ENCODE peak calls at places on chromosomes 4 and X, in six cellular contexts. One of them, this sample, is unnamed.

GRCh38 chr4:103934178-103934789 is 214.5 kb upstream of the TACR3 start:
- DNase-seq in neural progenitor cell: peak; percentile 72
- DNase-seq in PC-3: peak; percentile 65
- DNase-seq in astrocyte: peak; percentile 11
- DNase-seq in fibroblast of lung: peak; percentile 55
- DNase-seq in PC-9: no peak
- DNase-seq in this sample: peak; percentile 62

GRCh38 chr4:110669663-110670062 is 46.8 kb upstream of the PITX2 start:
- DNase-seq in neural progenitor cell: no peak
- DNase-seq in PC-3: peak; percentile 45
- DNase-seq in astrocyte: no peak
- DNase-seq in fibroblast of lung: no peak
- DNase-seq in PC-9: no peak
- DNase-seq in this sample: no peak

GRCh38 chrX:140501321-140501720 is 3.5 kb downstream of the SOX3 start:
- DNase-seq in neural progenitor cell: peak; percentile 59
- DNase-seq in PC-3: no peak
- DNase-seq in astrocyte: no peak
- DNase-seq in fibroblast of lung: no peak
- DNase-seq in PC-9: no peak
- DNase-seq in this sample: no peak

GRCh38 chr4:10622728-10623127 is 61.8 kb downstream of the CLNK start:
- DNase-seq in neural progenitor cell: no peak
- DNase-seq in PC-3: no peak
- DNase-seq in astrocyte: no peak
- DNase-seq in fibroblast of lung: peak; percentile 29
- DNase-seq in PC-9: no peak
- DNase-seq in this sample: no peak

GRCh38 chrX:72475338-72475737 is 97.3 kb downstream of the HDAC8 start:
- DNase-seq in neural progenitor cell: no peak
- DNase-seq in PC-3: peak; percentile 35
- DNase-seq in astrocyte: no peak
- DNase-seq in fibroblast of lung: no peak
- DNase-seq in PC-9: peak; percentile 1
- DNase-seq in this sample: no peak

GRCh38 chr4:7003176-7003878 is 39.8 kb upstream of the TADA2B start:
- DNase-seq in neural progenitor cell: no peak
- DNase-seq in PC-3: no peak
- DNase-seq in astrocyte: no peak
- DNase-seq in fibroblast of lung: no peak
- DNase-seq in PC-9: no peak
- DNase-seq in this sample: no peak

GRCh38 chr4:87977521-87978278 is 2.2 kb downstream of the SPP1 start:
- DNase-seq in neural progenitor cell: no peak
- DNase-seq in PC-3: no peak
- DNase-seq in astrocyte: no peak
- DNase-seq in fibroblast of lung: no peak
- DNase-seq in PC-9: no peak
- DNase-seq in this sample: no peak

GRCh38 chr4:32440391-32440790 is 1720.2 kb downstream of the PCDH7 start:
- DNase-seq in neural progenitor cell: no peak
- DNase-seq in PC-3: no peak
- DNase-seq in astrocyte: no peak
- DNase-seq in fibroblast of lung: peak; percentile 3
- DNase-seq in PC-9: no peak
- DNase-seq in this sample: no peak

GRCh38 chrX:54808109-54808604 is 612 bp downstream of the MAGED2 start:
- DNase-seq in neural progenitor cell: peak; percentile 88
- DNase-seq in PC-3: no peak
- DNase-seq in astrocyte: peak; percentile 22
- DNase-seq in fibroblast of lung: no peak
- DNase-seq in PC-9: no peak
- DNase-seq in this sample: peak; percentile 63

GRCh38 chrX:54807524-54808108 is at the start of gene MAGED2:
- DNase-seq in neural progenitor cell: peak; percentile 56
- DNase-seq in PC-3: peak; percentile 8
- DNase-seq in astrocyte: no peak
- DNase-seq in fibroblast of lung: peak; percentile 39
- DNase-seq in PC-9: peak; percentile 7
- DNase-seq in this sample: peak; percentile 53

GRCh38 chr4:82372874-82373815 is 646 bp downstream of the HNRNPD start:
- DNase-seq in neural progenitor cell: peak; percentile 67
- DNase-seq in PC-3: peak; percentile 69
- DNase-seq in astrocyte: peak; percentile 50
- DNase-seq in fibroblast of lung: peak; percentile 48
- DNase-seq in PC-9: peak; percentile 66
- DNase-seq in this sample: peak; percentile 79

GRCh38 chr4:81504685-81505598 is 33.2 kb upstream of the RASGEF1B start:
- DNase-seq in neural progenitor cell: no peak
- DNase-seq in PC-3: no peak
- DNase-seq in astrocyte: no peak
- DNase-seq in fibroblast of lung: peak; percentile 13
- DNase-seq in PC-9: no peak
- DNase-seq in this sample: no peak

GRCh38 chr4:53563824-53564223 is 27.5 kb downstream of the LNX1 start:
- DNase-seq in neural progenitor cell: no peak
- DNase-seq in PC-3: peak; percentile 72
- DNase-seq in astrocyte: peak; percentile 97
- DNase-seq in fibroblast of lung: peak; percentile 44
- DNase-seq in PC-9: no peak
- DNase-seq in this sample: no peak

GRCh38 chrX:120468071-120468470 is 1.0 kb downstream of the LAMP2 start:
- DNase-seq in neural progenitor cell: no peak
- DNase-seq in PC-3: no peak
- DNase-seq in astrocyte: no peak
- DNase-seq in fibroblast of lung: no peak
- DNase-seq in PC-9: no peak
- DNase-seq in this sample: no peak

GRCh38 chr4:144591401-144591800 is 54.6 kb upstream of the HHIP start:
- DNase-seq in neural progenitor cell: no peak
- DNase-seq in PC-3: peak; percentile 74
- DNase-seq in astrocyte: peak; percentile 75
- DNase-seq in fibroblast of lung: peak; percentile 95
- DNase-seq in PC-9: peak; percentile 48
- DNase-seq in this sample: peak; percentile 83

GRCh38 chr4:169117591-169118081 is 107.6 kb upstream of the CBR4 start:
- DNase-seq in neural progenitor cell: no peak
- DNase-seq in PC-3: no peak
- DNase-seq in astrocyte: peak; percentile 83
- DNase-seq in fibroblast of lung: peak; percentile 87
- DNase-seq in PC-9: no peak
- DNase-seq in this sample: no peak

GRCh38 chrX:41858161-41858775 is 65.1 kb downstream of the CASK start:
- DNase-seq in neural progenitor cell: peak; percentile 5
- DNase-seq in PC-3: no peak
- DNase-seq in astrocyte: no peak
- DNase-seq in fibroblast of lung: no peak
- DNase-seq in PC-9: no peak
- DNase-seq in this sample: no peak

GRCh38 chr4:68984947-68985346 is 33.3 kb upstream of the UGT2A3 start:
- DNase-seq in neural progenitor cell: no peak
- DNase-seq in PC-3: no peak
- DNase-seq in astrocyte: no peak
- DNase-seq in fibroblast of lung: no peak
- DNase-seq in PC-9: no peak
- DNase-seq in this sample: no peak

GRCh38 chr4:70992354-70992753 is 1.1 kb upstream of the DCK start:
- DNase-seq in neural progenitor cell: peak; percentile 45
- DNase-seq in PC-3: peak; percentile 27
- DNase-seq in astrocyte: no peak
- DNase-seq in fibroblast of lung: no peak
- DNase-seq in PC-9: no peak
- DNase-seq in this sample: no peak

GRCh38 chr4:5114911-5115310 is 63.6 kb downstream of the STK32B start:
- DNase-seq in neural progenitor cell: no peak
- DNase-seq in PC-3: no peak
- DNase-seq in astrocyte: peak; percentile 14
- DNase-seq in fibroblast of lung: no peak
- DNase-seq in PC-9: no peak
- DNase-seq in this sample: no peak

GRCh38 chrX:68808686-68809357 is 20.0 kb upstream of the EFNB1 start:
- DNase-seq in neural progenitor cell: peak; percentile 21
- DNase-seq in PC-3: peak; percentile 11
- DNase-seq in astrocyte: no peak
- DNase-seq in fibroblast of lung: no peak
- DNase-seq in PC-9: no peak
- DNase-seq in this sample: no peak

GRCh38 chrX:110276778-110277177 is 41.1 kb downstream of the AMMECR1 start:
- DNase-seq in neural progenitor cell: no peak
- DNase-seq in PC-3: no peak
- DNase-seq in astrocyte: no peak
- DNase-seq in fibroblast of lung: no peak
- DNase-seq in PC-9: no peak
- DNase-seq in this sample: no peak

GRCh38 chr4:153428816-153429592 is 37.2 kb upstream of the TMEM131L start:
- DNase-seq in neural progenitor cell: no peak
- DNase-seq in PC-3: no peak
- DNase-seq in astrocyte: no peak
- DNase-seq in fibroblast of lung: no peak
- DNase-seq in PC-9: no peak
- DNase-seq in this sample: no peak

GRCh38 chr4:145195167-145195952 is 15.0 kb upstream of the OTUD4 start:
- DNase-seq in neural progenitor cell: no peak
- DNase-seq in PC-3: peak; percentile 82
- DNase-seq in astrocyte: no peak
- DNase-seq in fibroblast of lung: no peak
- DNase-seq in PC-9: peak; percentile 46
- DNase-seq in this sample: no peak

DNA sequence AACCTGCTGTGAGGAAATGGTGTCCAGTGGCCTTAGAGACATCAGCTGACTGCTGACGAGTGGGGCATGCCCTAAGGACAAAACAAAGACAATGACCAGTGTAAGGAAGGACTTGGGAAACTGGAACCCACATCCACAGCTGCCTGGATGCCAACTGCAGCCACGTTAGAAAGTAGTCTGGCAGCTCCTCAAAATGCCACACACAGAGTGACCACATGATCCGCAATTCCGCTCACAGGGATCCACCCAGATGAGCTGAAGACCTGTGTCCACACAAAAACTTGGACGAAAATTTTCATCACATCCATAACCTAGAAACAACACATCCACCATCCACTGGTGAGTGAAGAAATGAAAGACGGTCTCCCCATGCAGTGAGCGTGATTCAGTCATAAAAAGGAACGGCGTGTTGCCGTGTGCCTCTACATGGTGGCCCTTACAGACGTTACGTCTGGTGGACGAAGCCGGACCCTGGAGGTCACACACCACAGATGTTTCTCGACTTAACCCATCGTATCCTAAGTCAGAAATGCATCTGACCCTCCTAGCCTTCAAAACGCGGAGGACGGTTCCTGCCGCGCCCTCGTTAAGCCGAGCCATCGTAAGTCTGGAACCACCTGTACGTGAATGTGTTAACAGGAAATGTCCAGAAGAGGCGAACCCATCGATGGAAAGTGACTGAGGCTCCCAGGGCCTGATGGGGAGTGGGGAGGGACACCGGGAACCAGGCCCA is 40.6 kb upstream of the MXD4 start:
- DNase-seq in neural progenitor cell: no peak
- DNase-seq in PC-3: no peak
- DNase-seq in astrocyte: no peak
- DNase-seq in fibroblast of lung: peak; percentile 26
- DNase-seq in PC-9: no peak
- DNase-seq in this sample: no peak
- H3K27ac ChIP-seq in neural progenitor cell: no peak overlapping the region
- H3K27ac ChIP-seq in PC-3: no peak overlapping the region
- H3K27ac ChIP-seq in astrocyte: no peak overlapping the region
- H3K27ac ChIP-seq in fibroblast of lung: no peak overlapping the region
- H3K27ac ChIP-seq in PC-9: no peak overlapping the region
- H3K27ac ChIP-seq in this sample: no peak overlapping the region

GRCh38 chrX:43679058-43679457 is 23.0 kb downstream of the MAOA start:
- DNase-seq in neural progenitor cell: no peak
- DNase-seq in PC-3: no peak
- DNase-seq in astrocyte: no peak
- DNase-seq in fibroblast of lung: no peak
- DNase-seq in PC-9: no peak
- DNase-seq in this sample: no peak
- TF ChIP-seq EZH2 in neural progenitor cell: no peak
- TF ChIP-seq EZH2 in PC-3: no peak
- TF ChIP-seq EZH2 in astrocyte: no peak
- TF ChIP-seq EZH2 in fibroblast of lung: no peak
- TF ChIP-seq EZH2 in PC-9: no peak
- TF ChIP-seq EZH2 in this sample: no peak

GRCh38 chr4:77699731-77700210 is 94.2 kb downstream of the CXCL13 start:
- DNase-seq in neural progenitor cell: peak; percentile 70
- DNase-seq in PC-3: peak; percentile 58
- DNase-seq in astrocyte: peak; percentile 90
- DNase-seq in fibroblast of lung: peak; percentile 96
- DNase-seq in PC-9: no peak
- DNase-seq in this sample: peak; percentile 1

GRCh38 chr4:77692847-77693432 is 87.3 kb downstream of the CXCL13 start:
- DNase-seq in neural progenitor cell: no peak
- DNase-seq in PC-3: no peak
- DNase-seq in astrocyte: no peak
- DNase-seq in fibroblast of lung: no peak
- DNase-seq in PC-9: no peak
- DNase-seq in this sample: no peak

GRCh38 chr4:77695769-77696168 is 90.1 kb downstream of the CXCL13 start:
- DNase-seq in neural progenitor cell: no peak
- DNase-seq in PC-3: peak; percentile 91
- DNase-seq in astrocyte: peak; percentile 97
- DNase-seq in fibroblast of lung: peak; percentile 95
- DNase-seq in PC-9: peak; percentile 10
- DNase-seq in this sample: no peak

GRCh38 chr4:77701111-77701510 is 95.5 kb downstream of the CXCL13 start:
- DNase-seq in neural progenitor cell: no peak
- DNase-seq in PC-3: no peak
- DNase-seq in astrocyte: no peak
- DNase-seq in fibroblast of lung: no peak
- DNase-seq in PC-9: no peak
- DNase-seq in this sample: no peak

GRCh38 chr4:77697860-77698599 is 92.4 kb downstream of the CXCL13 start:
- DNase-seq in neural progenitor cell: peak; percentile 37
- DNase-seq in PC-3: peak; percentile 72
- DNase-seq in astrocyte: peak; percentile 55
- DNase-seq in fibroblast of lung: peak; percentile 85
- DNase-seq in PC-9: peak; percentile 9
- DNase-seq in this sample: peak; percentile 4
- TF ChIP-seq CTCF in neural progenitor cell: peak; percentile 42
- TF ChIP-seq CTCF in PC-3: peak; percentile 75
- TF ChIP-seq CTCF in astrocyte: peak; percentile 67
- TF ChIP-seq CTCF in fibroblast of lung: peak; percentile 71
- TF ChIP-seq CTCF in PC-9: peak; percentile 49
- TF ChIP-seq CTCF in this sample: peak; percentile 18

DNA sequence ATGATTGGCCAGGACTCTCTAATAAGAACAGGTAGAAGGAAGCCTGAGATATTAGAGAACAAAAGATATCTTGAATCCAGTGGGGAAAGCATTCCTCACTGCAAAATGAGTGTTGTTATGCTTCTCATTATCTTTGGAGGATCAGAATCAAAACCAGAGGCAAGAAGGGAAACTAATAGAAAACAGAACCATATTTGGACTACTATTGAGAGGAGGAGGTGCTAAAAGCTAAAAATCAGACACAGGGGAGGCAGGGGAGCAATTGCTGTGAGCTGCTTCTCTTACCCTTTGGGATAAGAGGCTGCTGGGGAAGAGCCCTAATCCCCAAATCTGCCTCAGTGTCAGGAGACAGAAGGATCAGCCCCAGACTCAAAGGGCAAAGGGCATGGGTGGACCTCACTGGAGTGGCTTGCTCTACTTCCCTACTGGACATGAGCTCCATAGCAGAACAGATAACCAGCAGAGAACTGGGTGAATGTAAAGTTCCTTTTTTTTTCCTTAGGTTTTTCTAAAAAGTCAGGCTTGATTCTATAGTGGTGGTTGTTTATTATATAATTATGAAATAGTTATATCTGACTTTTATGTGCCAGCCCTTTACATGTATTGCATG is 60.1 kb downstream of the SEPTIN11 start:
- DNase-seq in neural progenitor cell: no peak
- DNase-seq in PC-3: no peak
- DNase-seq in astrocyte: no peak
- DNase-seq in fibroblast of lung: no peak
- DNase-seq in PC-9: no peak
- DNase-seq in this sample: no peak
- H3K27ac ChIP-seq in neural progenitor cell: no peak overlapping the region
- H3K27ac ChIP-seq in PC-3: no peak overlapping the region
- H3K27ac ChIP-seq in astrocyte: peak overlapping the region; percentile 74
- H3K27ac ChIP-seq in fibroblast of lung: peak overlapping the region; percentile 81
- H3K27ac ChIP-seq in PC-9: no peak overlapping the region
- H3K27ac ChIP-seq in this sample: no peak overlapping the region